ENCODE peak calls at places on chromosomes 3 and 15, in six cellular contexts. V, I, T, U, D and Z are unnamed samples.

GRCh38 chr3:171809513-171810277 is 588 bp downstream of the PLD1 start:
- DNase-seq in V (peak), D (peak), I (peak), T (peak), U (peak), Z (peak)

GRCh38 chr15:100721758-100722550 is 119.6 kb downstream of the ASB7 start:
- DNase-seq in U (no peak), V (peak), T (peak), I (peak), D (peak), Z (peak)

GRCh38 chr3:98029083-98029482 is 6.0 kb downstream of the GABRR3 start:
- DNase-seq in V (no peak), U (no peak), D (no peak), T (no peak), I (no peak), Z (no peak)

GRCh38 chr3:12400795-12401194 is 83.5 kb upstream of the TSEN2 start:
- DNase-seq in V (no peak), U (no peak), D (no peak), I (no peak), T (no peak), Z (no peak)

GRCh38 chr3:79598594-79598993 is 169.2 kb downstream of the ROBO1 start:
- DNase-seq in V (no peak), I (no peak), T (no peak), D (no peak), U (no peak), Z (no peak)

GRCh38 chr3:175273573-175273972 is 414.4 kb downstream of the NAALADL2 start:
- DNase-seq in V (no peak), U (no peak), I (no peak), T (no peak), D (no peak), Z (no peak)

GRCh38 chr3:71215351-71215750 is 368.2 kb downstream of the FOXP1 start:
- DNase-seq in U (no peak), D (no peak), I (no peak), T (no peak), V (no peak), Z (no peak)

GRCh38 chr15:29106116-29106515 is 163.5 kb downstream of the NSMCE3 start:
- DNase-seq in U (no peak), V (no peak), T (no peak), I (no peak), D (no peak), Z (no peak)

GRCh38 chr3:190644766-190645165 is 130.9 kb downstream of the IL1RAP start:
- DNase-seq in T (no peak), I (no peak), U (no peak), D (no peak), V (no peak), Z (no peak)

GRCh38 chr3:118587037-118587741 is 447.5 kb downstream of the IGSF11 start:
- DNase-seq in D (no peak), U (no peak), T (no peak), I (no peak), V (no peak), Z (no peak)

GRCh38 chr15:77622212-77622941 is 10.3 kb downstream of the LINGO1 start:
- DNase-seq in T (no peak), I (no peak), U (peak), D (no peak), V (no peak), Z (no peak)
- TF ChIP-seq EP300 in T (no peak), I (no peak), U (no peak), D (no peak), V (no peak), Z (no peak)

GRCh38 chr15:51203797-51204196 is 109.1 kb upstream of the TNFAIP8L3 start:
- DNase-seq in V (no peak), U (no peak), D (no peak), I (peak), T (no peak), Z (no peak)

GRCh38 chr15:51199541-51199940 is 104.8 kb upstream of the TNFAIP8L3 start:
- DNase-seq in U (no peak), V (no peak), T (no peak), I (no peak), D (no peak), Z (no peak)

GRCh38 chr15:51202783-51203182 is 108.1 kb upstream of the TNFAIP8L3 start:
- DNase-seq in I (no peak), U (no peak), D (no peak), T (no peak), V (no peak), Z (no peak)

GRCh38 chr15:51200791-51201190 is 106.1 kb upstream of the TNFAIP8L3 start:
- DNase-seq in V (no peak), I (no peak), D (no peak), T (no peak), U (no peak), Z (no peak)

DNA sequence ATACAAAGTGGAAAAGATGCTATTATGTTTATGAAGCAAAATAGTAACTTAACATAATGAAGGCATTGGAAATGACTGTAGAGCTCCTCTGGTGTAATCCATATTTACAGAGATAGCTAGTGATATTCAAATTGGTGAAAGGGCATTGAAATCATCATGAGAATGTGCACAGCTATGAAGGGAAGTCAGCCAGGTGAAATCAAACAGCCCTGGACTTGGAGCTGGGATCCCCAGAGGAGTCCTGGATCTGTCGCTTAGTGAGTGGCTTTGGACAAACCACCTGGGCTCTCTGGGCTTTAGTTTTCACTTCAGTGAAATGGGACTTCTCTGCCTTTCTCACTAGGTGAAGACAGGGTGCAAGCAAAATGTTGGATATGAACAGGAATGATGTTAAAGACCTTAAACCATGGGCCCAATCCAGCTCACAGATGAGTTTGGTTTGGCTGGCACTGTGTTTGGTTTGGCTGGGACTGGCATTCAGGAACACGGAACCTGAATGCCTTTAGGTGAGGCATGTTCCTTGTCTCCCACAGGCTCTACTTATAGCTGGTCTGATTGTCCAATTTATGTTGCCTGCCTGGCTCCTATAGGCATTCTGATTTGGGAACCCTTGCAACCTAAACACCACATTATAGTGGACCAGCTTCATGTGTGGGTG is 110.5 kb upstream of the TNFAIP8L3 start:
- DNase-seq in T (no peak), D (no peak), I (no peak), V (no peak), U (no peak), Z (peak)
- H3K4me3 ChIP-seq in T (no peak), D (no peak), I (no peak), V (no peak), U (no peak), Z (no peak)

GRCh38 chr3:112671930-112672715 is 31.2 kb upstream of the CCDC80 start:
- DNase-seq in T (no peak), U (no peak), I (no peak), D (no peak), V (no peak), Z (no peak)
- TF ChIP-seq EP300 in T (no peak), U (peak), I (no peak), D (no peak), V (no peak), Z (no peak)

GRCh38 chr15:66927326-66928077 is 137.9 kb upstream of the SMAD3 start:
- DNase-seq in U (no peak), V (no peak), I (no peak), T (peak), D (no peak), Z (no peak)
- H3K4me3 ChIP-seq in U (no peak), V (no peak), I (no peak), T (no peak), D (no peak), Z (no peak)